ENCODE peak calls at places on chromosomes 7 and 10, in eight cellular contexts. One of them, this sample, is unnamed.
A peak's percentile ranks its signal among the peaks of the same experiment; 100 is the strongest.

GRCh38 chr10:97858001-97858439 is 8.4 kb downstream of the GOLGA7B start:
- DNase-seq in SK-N-SH: no peak
- DNase-seq in osteoblast: peak; percentile 19
- DNase-seq in fibroblast of lung: no peak
- DNase-seq in DND-41: no peak
- DNase-seq in HCT116: no peak
- DNase-seq in MM.1S: no peak
- DNase-seq in mammary epithelial cell: no peak
- DNase-seq in this sample: no peak

GRCh38 chr7:116534790-116535189 is 10.0 kb downstream of the CAV1 start:
- DNase-seq in SK-N-SH: no peak
- DNase-seq in osteoblast: no peak
- DNase-seq in fibroblast of lung: peak; percentile 68
- DNase-seq in DND-41: no peak
- DNase-seq in HCT116: no peak
- DNase-seq in MM.1S: no peak
- DNase-seq in mammary epithelial cell: no peak
- DNase-seq in this sample: no peak

GRCh38 chr7:36153571-36154097 is 580 bp downstream of the EEPD1 start:
- DNase-seq in SK-N-SH: no peak
- DNase-seq in osteoblast: peak; percentile 76
- DNase-seq in fibroblast of lung: no peak
- DNase-seq in DND-41: no peak
- DNase-seq in HCT116: no peak
- DNase-seq in MM.1S: no peak
- DNase-seq in mammary epithelial cell: no peak
- DNase-seq in this sample: no peak

GRCh38 chr7:15921576-15921975 is 235.1 kb upstream of the MEOX2 start:
- DNase-seq in SK-N-SH: no peak
- DNase-seq in osteoblast: peak; percentile 76
- DNase-seq in fibroblast of lung: no peak
- DNase-seq in DND-41: no peak
- DNase-seq in HCT116: no peak
- DNase-seq in MM.1S: no peak
- DNase-seq in mammary epithelial cell: peak; percentile 13
- DNase-seq in this sample: no peak

GRCh38 chr10:338176-339037 is 203.2 kb downstream of the ZMYND11 start:
- DNase-seq in SK-N-SH: no peak
- DNase-seq in osteoblast: peak; percentile 1
- DNase-seq in fibroblast of lung: peak; percentile 69
- DNase-seq in DND-41: peak; percentile 30
- DNase-seq in HCT116: no peak
- DNase-seq in MM.1S: no peak
- DNase-seq in mammary epithelial cell: peak; percentile 6
- DNase-seq in this sample: no peak

GRCh38 chr10:79404231-79404609 is 41.2 kb downstream of the ZCCHC24 start:
- DNase-seq in SK-N-SH: no peak
- DNase-seq in osteoblast: peak; percentile 94
- DNase-seq in fibroblast of lung: peak; percentile 93
- DNase-seq in DND-41: no peak
- DNase-seq in HCT116: no peak
- DNase-seq in MM.1S: no peak
- DNase-seq in mammary epithelial cell: peak; percentile 23
- DNase-seq in this sample: no peak

GRCh38 chr7:137606061-137606674 is 240.6 kb downstream of the DGKI start:
- DNase-seq in SK-N-SH: no peak
- DNase-seq in osteoblast: peak; percentile 73
- DNase-seq in fibroblast of lung: peak; percentile 76
- DNase-seq in DND-41: no peak
- DNase-seq in HCT116: peak; percentile 35
- DNase-seq in MM.1S: peak; percentile 80
- DNase-seq in mammary epithelial cell: peak; percentile 25
- DNase-seq in this sample: peak; percentile 46

GRCh38 chr10:93235686-93236085 is 162.0 kb downstream of the CYP26A1 start:
- DNase-seq in SK-N-SH: no peak
- DNase-seq in osteoblast: peak; percentile 89
- DNase-seq in fibroblast of lung: peak; percentile 12
- DNase-seq in DND-41: no peak
- DNase-seq in HCT116: no peak
- DNase-seq in MM.1S: no peak
- DNase-seq in mammary epithelial cell: no peak
- DNase-seq in this sample: no peak

GRCh38 chr7:39099146-39099545 is 121.4 kb downstream of the POU6F2 start:
- DNase-seq in SK-N-SH: no peak
- DNase-seq in osteoblast: no peak
- DNase-seq in fibroblast of lung: no peak
- DNase-seq in DND-41: no peak
- DNase-seq in HCT116: no peak
- DNase-seq in MM.1S: no peak
- DNase-seq in mammary epithelial cell: no peak
- DNase-seq in this sample: no peak

GRCh38 chr7:127948312-127948711 is 82.9 kb downstream of the LRRC4 start:
- DNase-seq in SK-N-SH: no peak
- DNase-seq in osteoblast: no peak
- DNase-seq in fibroblast of lung: no peak
- DNase-seq in DND-41: no peak
- DNase-seq in HCT116: no peak
- DNase-seq in MM.1S: no peak
- DNase-seq in mammary epithelial cell: no peak
- DNase-seq in this sample: no peak

GRCh38 chr10:86197166-86197790 is 169.3 kb downstream of the GRID1 start:
- DNase-seq in SK-N-SH: no peak
- DNase-seq in osteoblast: peak; percentile 26
- DNase-seq in fibroblast of lung: no peak
- DNase-seq in DND-41: no peak
- DNase-seq in HCT116: no peak
- DNase-seq in MM.1S: no peak
- DNase-seq in mammary epithelial cell: no peak
- DNase-seq in this sample: no peak

GRCh38 chr10:127774771-127775559 is 38.0 kb downstream of the FOXI2 start:
- DNase-seq in SK-N-SH: no peak
- DNase-seq in osteoblast: no peak
- DNase-seq in fibroblast of lung: no peak
- DNase-seq in DND-41: no peak
- DNase-seq in HCT116: no peak
- DNase-seq in MM.1S: peak; percentile 86
- DNase-seq in mammary epithelial cell: no peak
- DNase-seq in this sample: no peak

GRCh38 chr7:135855836-135856235 is 107.2 kb upstream of the FAM180A start:
- DNase-seq in SK-N-SH: no peak
- DNase-seq in osteoblast: no peak
- DNase-seq in fibroblast of lung: peak; percentile 8
- DNase-seq in DND-41: no peak
- DNase-seq in HCT116: no peak
- DNase-seq in MM.1S: peak; percentile 84
- DNase-seq in mammary epithelial cell: peak; percentile 56
- DNase-seq in this sample: peak; percentile 41

GRCh38 chr10:86311176-86311575 is 55.4 kb downstream of the GRID1 start:
- DNase-seq in SK-N-SH: no peak
- DNase-seq in osteoblast: no peak
- DNase-seq in fibroblast of lung: no peak
- DNase-seq in DND-41: no peak
- DNase-seq in HCT116: no peak
- DNase-seq in MM.1S: no peak
- DNase-seq in mammary epithelial cell: no peak
- DNase-seq in this sample: no peak

GRCh38 chr7:13050703-13051102 is 363.3 kb downstream of the ARL4A start:
- DNase-seq in SK-N-SH: no peak
- DNase-seq in osteoblast: no peak
- DNase-seq in fibroblast of lung: peak; percentile 91
- DNase-seq in DND-41: no peak
- DNase-seq in HCT116: no peak
- DNase-seq in MM.1S: no peak
- DNase-seq in mammary epithelial cell: peak; percentile 28
- DNase-seq in this sample: no peak

GRCh38 chr7:155764432-155764798 is 47.8 kb downstream of the SHH start:
- DNase-seq in SK-N-SH: no peak
- DNase-seq in osteoblast: no peak
- DNase-seq in fibroblast of lung: no peak
- DNase-seq in DND-41: peak; percentile 84
- DNase-seq in HCT116: no peak
- DNase-seq in MM.1S: no peak
- DNase-seq in mammary epithelial cell: no peak
- DNase-seq in this sample: no peak
- H4K20me1 ChIP-seq in SK-N-SH: peaks cover 53% of the 10 kb centered on the region
- H4K20me1 ChIP-seq in osteoblast: peaks cover 22% of the 10 kb centered on the region
- H4K20me1 ChIP-seq in fibroblast of lung: no peaks in the 10 kb centered on the region
- H4K20me1 ChIP-seq in DND-41: peaks cover 17% of the 10 kb centered on the region
- H4K20me1 ChIP-seq in HCT116: peaks cover 5% of the 10 kb centered on the region
- H4K20me1 ChIP-seq in MM.1S: no peaks in the 10 kb centered on the region
- H4K20me1 ChIP-seq in mammary epithelial cell: no peaks in the 10 kb centered on the region
- H4K20me1 ChIP-seq in this sample: peaks cover 21% of the 10 kb centered on the region

GRCh38 chr10:84846646-84847045 is 518.3 kb downstream of the CCSER2 start:
- DNase-seq in SK-N-SH: no peak
- DNase-seq in osteoblast: no peak
- DNase-seq in fibroblast of lung: no peak
- DNase-seq in DND-41: no peak
- DNase-seq in HCT116: no peak
- DNase-seq in MM.1S: no peak
- DNase-seq in mammary epithelial cell: no peak
- DNase-seq in this sample: no peak

GRCh38 chr10:84845628-84846261 is 517.4 kb downstream of the CCSER2 start:
- DNase-seq in SK-N-SH: peak; percentile 50
- DNase-seq in osteoblast: no peak
- DNase-seq in fibroblast of lung: no peak
- DNase-seq in DND-41: peak; percentile 8
- DNase-seq in HCT116: peak; percentile 23
- DNase-seq in MM.1S: peak; percentile 41
- DNase-seq in mammary epithelial cell: no peak
- DNase-seq in this sample: peak; percentile 15

GRCh38 chr10:84848967-84849366 is 520.6 kb downstream of the CCSER2 start:
- DNase-seq in SK-N-SH: no peak
- DNase-seq in osteoblast: no peak
- DNase-seq in fibroblast of lung: no peak
- DNase-seq in DND-41: no peak
- DNase-seq in HCT116: no peak
- DNase-seq in MM.1S: no peak
- DNase-seq in mammary epithelial cell: no peak
- DNase-seq in this sample: no peak

GRCh38 chr10:84854439-84854838 is 526.0 kb downstream of the CCSER2 start:
- DNase-seq in SK-N-SH: no peak
- DNase-seq in osteoblast: no peak
- DNase-seq in fibroblast of lung: no peak
- DNase-seq in DND-41: no peak
- DNase-seq in HCT116: no peak
- DNase-seq in MM.1S: no peak
- DNase-seq in mammary epithelial cell: no peak
- DNase-seq in this sample: no peak

GRCh38 chr10:84850826-84851225 is 522.4 kb downstream of the CCSER2 start:
- DNase-seq in SK-N-SH: no peak
- DNase-seq in osteoblast: no peak
- DNase-seq in fibroblast of lung: no peak
- DNase-seq in DND-41: no peak
- DNase-seq in HCT116: no peak
- DNase-seq in MM.1S: no peak
- DNase-seq in mammary epithelial cell: no peak
- DNase-seq in this sample: no peak
- H3K4me2 ChIP-seq in SK-N-SH: no peak overlapping the region
- H3K4me2 ChIP-seq in osteoblast: no peak overlapping the region
- H3K4me2 ChIP-seq in fibroblast of lung: no peak overlapping the region
- H3K4me2 ChIP-seq in DND-41: no peak overlapping the region
- H3K4me2 ChIP-seq in HCT116: no peak overlapping the region
- H3K4me2 ChIP-seq in MM.1S: no peak overlapping the region
- H3K4me2 ChIP-seq in mammary epithelial cell: no peak overlapping the region
- H3K4me2 ChIP-seq in this sample: no peak overlapping the region

GRCh38 chr7:87797798-87798403 is 78.3 kb downstream of the SLC25A40 start:
- DNase-seq in SK-N-SH: peak; percentile 47
- DNase-seq in osteoblast: peak; percentile 3
- DNase-seq in fibroblast of lung: peak; percentile 65
- DNase-seq in DND-41: peak; percentile 13
- DNase-seq in HCT116: peak; percentile 35
- DNase-seq in MM.1S: peak; percentile 63
- DNase-seq in mammary epithelial cell: peak; percentile 68
- DNase-seq in this sample: peak; percentile 66
- TF ChIP-seq CTCF in SK-N-SH: peak; percentile 80
- TF ChIP-seq CTCF in osteoblast: peak; percentile 62
- TF ChIP-seq CTCF in fibroblast of lung: peak; percentile 43
- TF ChIP-seq CTCF in DND-41: peak; percentile 77
- TF ChIP-seq CTCF in HCT116: peak; percentile 59
- TF ChIP-seq CTCF in MM.1S: peak; percentile 75
- TF ChIP-seq CTCF in mammary epithelial cell: peak; percentile 70
- TF ChIP-seq CTCF in this sample: peak; percentile 84

GRCh38 chr10:73854310-73854709 is 20.0 kb downstream of the CAMK2G start:
- DNase-seq in SK-N-SH: no peak
- DNase-seq in osteoblast: peak; percentile 21
- DNase-seq in fibroblast of lung: no peak
- DNase-seq in DND-41: no peak
- DNase-seq in HCT116: no peak
- DNase-seq in MM.1S: no peak
- DNase-seq in mammary epithelial cell: no peak
- DNase-seq in this sample: no peak
- H4K20me1 ChIP-seq in SK-N-SH: peaks cover 14% of the 10 kb centered on the region
- H4K20me1 ChIP-seq in osteoblast: peaks cover 21% of the 10 kb centered on the region
- H4K20me1 ChIP-seq in fibroblast of lung: no peaks in the 10 kb centered on the region
- H4K20me1 ChIP-seq in DND-41: peaks cover 26% of the 10 kb centered on the region
- H4K20me1 ChIP-seq in HCT116: no peaks in the 10 kb centered on the region
- H4K20me1 ChIP-seq in MM.1S: no peaks in the 10 kb centered on the region
- H4K20me1 ChIP-seq in mammary epithelial cell: no peaks in the 10 kb centered on the region
- H4K20me1 ChIP-seq in this sample: no peaks in the 10 kb centered on the region

DNA sequence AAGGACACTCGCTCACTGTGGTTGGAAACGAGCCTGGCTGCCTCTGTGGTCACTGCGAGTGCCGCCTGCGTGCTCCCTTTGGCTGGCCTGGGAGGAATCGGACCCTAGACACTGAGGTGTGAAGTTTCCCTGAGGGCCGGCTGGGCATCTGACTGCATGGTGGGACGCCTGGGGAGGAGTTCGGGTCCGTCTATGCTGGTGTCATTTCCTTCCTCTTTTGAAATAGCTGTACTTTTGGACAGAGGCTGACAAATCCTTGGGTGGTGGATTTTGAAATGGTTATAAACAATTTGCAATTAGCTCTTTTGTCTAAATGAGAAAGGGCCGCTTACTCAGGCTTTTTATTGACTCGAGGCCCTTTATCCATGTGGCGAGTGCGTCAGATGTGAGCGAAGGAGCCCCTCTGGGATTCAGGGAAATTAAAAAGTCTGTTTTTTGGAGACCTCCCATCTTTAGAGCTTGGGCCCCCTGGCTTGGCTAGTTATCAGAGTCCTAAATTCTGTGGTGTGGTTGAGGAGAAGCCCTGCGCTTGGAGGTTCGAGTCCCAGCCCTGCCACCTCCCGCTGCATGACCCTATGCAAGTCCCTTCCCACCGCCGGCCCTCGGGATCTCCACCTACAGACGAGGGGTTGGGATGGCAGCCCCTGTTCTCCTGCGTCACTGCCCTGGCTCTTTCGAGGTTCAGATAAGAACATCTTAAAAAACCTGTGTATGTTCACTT is 147.1 kb downstream of the RGS10 start:
- DNase-seq in SK-N-SH: no peak
- DNase-seq in osteoblast: peak; percentile 88
- DNase-seq in fibroblast of lung: peak; percentile 74
- DNase-seq in DND-41: no peak
- DNase-seq in HCT116: no peak
- DNase-seq in MM.1S: no peak
- DNase-seq in mammary epithelial cell: no peak
- DNase-seq in this sample: no peak
- H3K4me2 ChIP-seq in SK-N-SH: no peak overlapping the region
- H3K4me2 ChIP-seq in osteoblast: no peak overlapping the region
- H3K4me2 ChIP-seq in fibroblast of lung: no peak overlapping the region
- H3K4me2 ChIP-seq in DND-41: no peak overlapping the region
- H3K4me2 ChIP-seq in HCT116: no peak overlapping the region
- H3K4me2 ChIP-seq in MM.1S: no peak overlapping the region
- H3K4me2 ChIP-seq in mammary epithelial cell: no peak overlapping the region
- H3K4me2 ChIP-seq in this sample: no peak overlapping the region

GRCh38 chr10:8444630-8445029 is 390.1 kb downstream of the GATA3 start:
- DNase-seq in SK-N-SH: peak; percentile 75
- DNase-seq in osteoblast: no peak
- DNase-seq in fibroblast of lung: no peak
- DNase-seq in DND-41: no peak
- DNase-seq in HCT116: no peak
- DNase-seq in MM.1S: no peak
- DNase-seq in mammary epithelial cell: no peak
- DNase-seq in this sample: no peak
- TF ChIP-seq CTCF in SK-N-SH: peak; percentile 28
- TF ChIP-seq CTCF in osteoblast: no peak
- TF ChIP-seq CTCF in fibroblast of lung: no peak
- TF ChIP-seq CTCF in DND-41: peak; percentile 13
- TF ChIP-seq CTCF in HCT116: no peak
- TF ChIP-seq CTCF in MM.1S: no peak
- TF ChIP-seq CTCF in mammary epithelial cell: no peak
- TF ChIP-seq CTCF in this sample: no peak

This sample was measured in OCI-LY7.